ENCODE peak calls at places on chromosomes 4 and X, in six cellular contexts. A, R, S, Y, T and Z are unnamed samples.

GRCh38 chr4:152468408-152468807 is 67.5 kb downstream of the FBXW7 start:
- DNase-seq in S (no peak), Y (no peak), T (no peak), A (no peak), R (no peak), Z (no peak)

GRCh38 chrX:121802881-121803412 is 755.5 kb downstream of the GLUD2 start:
- DNase-seq in T (no peak), A (no peak), R (no peak), S (no peak), Y (no peak), Z (no peak)

GRCh38 chr4:152778656-152779512 is 646 bp downstream of the TIGD4 start:
- DNase-seq in R (no peak), Y (peak), S (peak), A (peak), T (peak), Z (peak)

GRCh38 chrX:21741869-21742701 is 15.8 kb downstream of the SMPX start:
- DNase-seq in A (no peak), R (no peak), S (no peak), T (no peak), Y (no peak), Z (no peak)

GRCh38 chrX:34578237-34578636 is 78.8 kb downstream of the TMEM47 start:
- DNase-seq in T (no peak), R (no peak), S (no peak), A (peak), Y (no peak), Z (no peak)

GRCh38 chr4:5905714-5906113 is 12.8 kb upstream of the CRMP1 start:
- DNase-seq in A (no peak), R (no peak), T (no peak), Y (no peak), S (no peak), Z (no peak)

GRCh38 chrX:126552313-126553022 is at the start of gene DCAF12L1:
- DNase-seq in Y (peak), T (no peak), R (no peak), S (no peak), A (no peak), Z (no peak)

GRCh38 chr4:7067147-7067522 is 729 bp downstream of the GRPEL1 start:
- DNase-seq in Y (no peak), R (no peak), S (peak), T (no peak), A (peak), Z (no peak)

GRCh38 chrX:130024127-130024526 is 41.7 kb downstream of the BCORL1 start:
- DNase-seq in R (no peak), Y (peak), S (peak), T (peak), A (peak), Z (peak)

GRCh38 chr4:52833941-52834525 is 28.1 kb upstream of the RASL11B start:
- DNase-seq in T (no peak), Y (no peak), A (peak), S (no peak), R (no peak), Z (no peak)

GRCh38 chr4:570754-571153 is 5.3 kb downstream of the TMEM271 start:
- DNase-seq in T (no peak), S (no peak), A (no peak), R (no peak), Y (no peak), Z (no peak)

GRCh38 chrX:63581390-63581789 is 203.6 kb downstream of the ARHGEF9 start:
- DNase-seq in A (no peak), T (no peak), R (no peak), Y (no peak), S (no peak), Z (no peak)

GRCh38 chrX:69179380-69179911 is 14.2 kb upstream of the PJA1 start:
- DNase-seq in T (peak), R (no peak), A (no peak), S (no peak), Y (no peak), Z (no peak)

GRCh38 chr4:41213563-41214157 is 682 bp downstream of the APBB2 start:
- DNase-seq in R (no peak), Y (peak), A (peak), S (no peak), T (no peak), Z (no peak)

GRCh38 chr4:95167809-95168208 is 381.0 kb downstream of the UNC5C start:
- DNase-seq in S (no peak), R (no peak), Y (no peak), A (no peak), T (no peak), Z (no peak)

GRCh38 chr4:153448003-153448731 is 18.0 kb upstream of the TMEM131L start:
- DNase-seq in S (no peak), Y (no peak), T (no peak), R (no peak), A (peak), Z (no peak)

GRCh38 chr4:67996127-67996526 is 32.8 kb upstream of the TMPRSS11A start:
- DNase-seq in Y (no peak), R (no peak), T (no peak), A (no peak), S (no peak), Z (no peak)

GRCh38 chrX:9980927-9981326 is 13.8 kb downstream of the CLDN34 start:
- DNase-seq in Y (no peak), T (no peak), R (no peak), A (no peak), S (no peak), Z (no peak)

GRCh38 chr4:123449780-123450179 is 53.2 kb downstream of the SPRY1 start:
- DNase-seq in Y (no peak), S (no peak), T (no peak), R (no peak), A (peak), Z (no peak)